ENCODE peak calls at places on chromosomes 16 and 17, in five cellular contexts. D, P, Q, X and F are unnamed samples.

GRCh38 chr16:73000907-73001521 is 46.9 kb downstream of the ZFHX3 start:
- DNase-seq in D (no peak), P (no peak), Q (no peak), X (no peak), F (no peak)

GRCh38 chr16:81873843-81874752 is 95.0 kb downstream of the PLCG2 start:
- DNase-seq in D (peak; percentile 57), P (no peak), Q (peak; percentile 72), X (peak; percentile 45), F (no peak)

GRCh38 chr17:57603541-57603940 is 141.6 kb downstream of the CCDC182 start:
- DNase-seq in D (no peak), P (no peak), Q (no peak), X (no peak), F (no peak)

GRCh38 chr16:10485698-10486382 is 94.6 kb downstream of the EMP2 start:
- DNase-seq in D (no peak), P (no peak), Q (no peak), X (no peak), F (no peak)

GRCh38 chr17:9054611-9055010 is 33.3 kb downstream of the NTN1 start:
- DNase-seq in D (no peak), P (peak; percentile 72), Q (no peak), X (no peak), F (no peak)

GRCh38 chr17:2122641-2123302 is 67.9 kb downstream of the HIC1 start:
- DNase-seq in D (no peak), P (no peak), Q (no peak), X (no peak), F (no peak)

GRCh38 chr17:49928126-49928800 is 40.7 kb upstream of the DLX4 start:
- DNase-seq in D (no peak), P (no peak), Q (no peak), X (no peak), F (no peak)

GRCh38 chr17:14149751-14150150 is 80.4 kb downstream of the COX10 start:
- DNase-seq in D (no peak), P (no peak), Q (no peak), X (no peak), F (no peak)

GRCh38 chr16:17408296-17408695 is 62.5 kb downstream of the XYLT1 start:
- DNase-seq in D (no peak), P (no peak), Q (no peak), X (no peak), F (no peak)

GRCh38 chr16:15674571-15674970 is 24.5 kb downstream of the NDE1 start:
- DNase-seq in D (no peak), P (no peak), Q (no peak), X (no peak), F (no peak)

GRCh38 chr16:6131526-6132050 is 1034.0 kb upstream of the EEF2KMT start:
- DNase-seq in D (no peak), P (no peak), Q (no peak), X (no peak), F (no peak)

GRCh38 chr17:31787082-31787481 is 72.0 kb downstream of the COPRS start:
- DNase-seq in D (no peak), P (no peak), Q (no peak), X (no peak), F (no peak)

GRCh38 chr17:57270801-57271245 is 14.5 kb downstream of the MSI2 start:
- DNase-seq in D (no peak), P (no peak), Q (no peak), X (no peak), F (no peak)

GRCh38 chr17:47738178-47738577 is 5.1 kb downstream of the TBX21 start:
- DNase-seq in D (no peak), P (no peak), Q (no peak), X (no peak), F (no peak)

GRCh38 chr16:86994651-86995171 is 322.5 kb downstream of the C16orf95 start:
- DNase-seq in D (no peak), P (no peak), Q (peak; percentile 33), X (no peak), F (no peak)

GRCh38 chr16:53415504-53415903 is 18.8 kb upstream of the RBL2 start:
- DNase-seq in D (no peak), P (no peak), Q (no peak), X (peak; percentile 31), F (no peak)

GRCh38 chr16:67939507-67940435 is 3.1 kb upstream of the PSMB10 start:
- DNase-seq in D (no peak), P (no peak), Q (no peak), X (no peak), F (no peak)

GRCh38 chr17:35188111-35188510 is 6.1 kb downstream of the SLC35G3 start:
- DNase-seq in D (no peak), P (no peak), Q (no peak), X (no peak), F (no peak)

GRCh38 chr16:67844441-67844840 is 2.3 kb upstream of the NUTF2 start:
- DNase-seq in D (no peak), P (no peak), Q (no peak), X (no peak), F (no peak)

DNA sequence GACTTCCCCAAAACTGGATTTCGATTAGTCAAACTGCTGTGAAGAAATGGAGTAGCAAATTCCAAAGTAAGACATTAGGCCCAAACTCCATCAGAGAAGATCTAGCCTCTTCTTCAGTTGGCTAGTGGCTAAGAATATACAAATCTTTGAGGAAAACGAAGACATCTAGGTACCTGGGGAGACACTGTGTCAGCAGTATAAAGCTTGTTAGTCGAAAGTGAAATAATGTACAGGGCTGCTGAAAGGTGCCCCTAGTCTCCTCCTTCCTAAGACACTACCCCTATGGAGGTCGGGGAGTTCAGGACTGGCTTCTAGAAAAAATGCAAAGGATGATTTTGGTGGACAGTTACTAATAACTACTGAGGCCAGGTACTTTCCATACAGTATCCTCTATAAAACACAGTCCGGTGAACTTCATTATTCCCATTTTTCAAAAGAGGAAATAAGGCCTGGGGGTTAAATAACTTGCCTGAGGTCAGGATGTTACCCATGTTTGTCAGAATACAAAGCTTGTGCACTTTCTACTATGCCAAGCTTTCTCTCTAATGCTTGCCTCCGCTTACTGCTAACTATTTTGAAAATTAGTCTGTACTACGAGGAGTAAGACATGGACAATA is 15.0 kb downstream of the DNAJC7 start:
- DNase-seq in D (no peak), P (no peak), Q (no peak), X (no peak), F (no peak)
- TF ChIP-seq ATF3 in D (no peak), P (no peak), Q (no peak), X (no peak), F (no peak)

GRCh38 chr17:37373530-37374159 is 2.1 kb upstream of the C17orf78 start:
- DNase-seq in D (peak; percentile 76), P (peak; percentile 66), Q (peak; percentile 66), X (peak; percentile 82), F (no peak)
- TF ChIP-seq POLR2A in D (no peak), P (no peak), Q (no peak), X (no peak), F (no peak)

GRCh38 chr16:89621698-89622409 is 8.4 kb downstream of the DPEP1 start:
- DNase-seq in D (no peak), P (no peak), Q (no peak), X (peak; percentile 68), F (no peak)
- TF ChIP-seq ATF3 in D (no peak), P (no peak), Q (no peak), X (no peak), F (no peak)

GRCh38 chr16:2512920-2513404 is 790 bp upstream of the ATP6V0C start:
- DNase-seq in D (no peak), P (no peak), Q (peak; percentile 37), X (no peak), F (no peak)

GRCh38 chr16:2514333-2515179 is 804 bp downstream of the ATP6V0C start:
- DNase-seq in D (no peak), P (no peak), Q (peak; percentile 79), X (no peak), F (no peak)

GRCh38 chr16:2513405-2514332 is at the start of gene ATP6V0C:
- DNase-seq in D (peak; percentile 77), P (peak; percentile 80), Q (peak; percentile 89), X (peak; percentile 83), F (peak; percentile 40)

GRCh38 chr16:2516391-2517240 is 2.9 kb downstream of the ATP6V0C start:
- DNase-seq in D (no peak), P (no peak), Q (no peak), X (no peak), F (no peak)

GRCh38 chr16:2515180-2515803 is 1.5 kb downstream of the ATP6V0C start:
- DNase-seq in D (no peak), P (no peak), Q (no peak), X (no peak), F (no peak)
- TF ChIP-seq POLR2A in D (no peak), P (peak; percentile 25), Q (no peak), X (no peak), F (no peak)

DNA sequence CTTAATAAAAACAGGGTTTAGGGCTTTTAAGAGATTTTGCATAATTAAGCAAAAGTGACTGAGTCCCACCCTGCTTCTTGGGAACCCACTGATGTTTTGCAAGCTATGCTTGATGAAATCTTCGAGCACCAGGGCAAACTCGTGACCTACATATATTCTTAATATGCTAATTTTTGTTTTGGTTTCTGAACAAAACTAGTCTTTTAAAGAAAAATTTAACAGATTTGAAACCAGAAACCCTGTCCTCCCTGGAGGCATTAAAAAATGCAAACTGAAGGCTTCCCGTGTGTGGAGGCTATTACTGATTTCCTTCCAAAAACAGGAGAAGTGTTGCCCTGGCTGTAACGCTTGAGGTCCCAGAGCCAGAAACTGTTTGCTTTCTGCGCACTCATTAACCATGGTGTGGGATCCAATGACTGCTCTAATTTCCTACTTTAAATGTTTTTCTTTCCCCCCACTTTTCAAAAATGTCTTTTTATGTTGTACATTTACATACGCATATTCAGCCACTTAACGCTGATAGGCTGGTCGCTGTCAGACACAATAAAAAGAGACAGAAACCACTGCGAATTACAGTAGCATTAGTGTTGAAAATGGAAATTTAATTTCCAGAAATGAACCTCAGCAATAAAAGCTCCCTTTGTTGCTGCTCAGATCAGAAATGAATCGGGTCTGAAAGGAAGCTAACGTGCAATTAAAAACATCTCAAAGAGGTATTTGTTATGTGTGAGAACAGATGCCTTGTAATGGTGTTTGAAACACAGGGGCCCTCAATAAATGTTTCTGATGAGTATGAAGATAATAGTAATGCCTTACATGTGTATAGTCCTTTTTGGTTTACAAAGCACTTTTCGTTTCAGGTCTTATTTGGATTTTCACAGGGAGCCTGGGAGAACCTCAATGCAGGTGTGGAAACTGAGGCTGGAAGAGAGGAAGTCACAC is 40.0 kb upstream of the IRX6 start:
- DNase-seq in D (no peak), P (no peak), Q (no peak), X (no peak), F (no peak)
- TF ChIP-seq ATF3 in D (no peak), P (no peak), Q (no peak), X (no peak), F (no peak)